ENCODE peak calls at places on chromosomes 5 and 9, in seven cellular contexts. One of them, this sample, is unnamed.
A peak's percentile ranks its signal among the peaks of the same experiment; 100 is the strongest.

GRCh38 chr5:1510631-1511030 is 13.1 kb downstream of the LPCAT1 start:
- DNase-seq in endothelial cell of umbilical vein: no peak
- DNase-seq in cardiac muscle cell: no peak
- DNase-seq in fibroblast of lung: no peak
- DNase-seq in OCI-LY7: no peak
- DNase-seq in BJ: no peak
- DNase-seq in GM12865: no peak
- DNase-seq in this sample: no peak

GRCh38 chr9:80784647-80785046 is 904.7 kb downstream of the TLE1 start:
- DNase-seq in BJ: no peak
- DNase-seq in fibroblast of lung: no peak
- DNase-seq in GM12865: no peak
- DNase-seq in endothelial cell of umbilical vein: no peak
- DNase-seq in cardiac muscle cell: no peak
- DNase-seq in OCI-LY7: no peak
- DNase-seq in this sample: no peak

GRCh38 chr9:81748091-81748490 is 58.7 kb upstream of the TLE1 start:
- DNase-seq in OCI-LY7: no peak
- DNase-seq in endothelial cell of umbilical vein: no peak
- DNase-seq in cardiac muscle cell: no peak
- DNase-seq in fibroblast of lung: no peak
- DNase-seq in BJ: no peak
- DNase-seq in GM12865: no peak
- DNase-seq in this sample: no peak

GRCh38 chr5:168022761-168023160 is 268.7 kb upstream of the WWC1 start:
- DNase-seq in cardiac muscle cell: no peak
- DNase-seq in GM12865: no peak
- DNase-seq in OCI-LY7: no peak
- DNase-seq in endothelial cell of umbilical vein: no peak
- DNase-seq in BJ: no peak
- DNase-seq in fibroblast of lung: no peak
- DNase-seq in this sample: no peak

GRCh38 chr5:60883229-60883628 is 39.2 kb upstream of the ELOVL7 start:
- DNase-seq in BJ: no peak
- DNase-seq in OCI-LY7: peak; percentile 2
- DNase-seq in GM12865: peak; percentile 13
- DNase-seq in endothelial cell of umbilical vein: no peak
- DNase-seq in fibroblast of lung: peak; percentile 4
- DNase-seq in cardiac muscle cell: no peak
- DNase-seq in this sample: peak; percentile 8

GRCh38 chr9:124617477-124618141 is 110.4 kb upstream of the NR5A1 start:
- DNase-seq in fibroblast of lung: peak; percentile 82
- DNase-seq in GM12865: peak; percentile 89
- DNase-seq in BJ: no peak
- DNase-seq in OCI-LY7: peak; percentile 76
- DNase-seq in cardiac muscle cell: peak; percentile 83
- DNase-seq in endothelial cell of umbilical vein: peak; percentile 75
- DNase-seq in this sample: peak; percentile 69

GRCh38 chr9:969693-970309 is 6.7 kb upstream of the DMRT3 start:
- DNase-seq in BJ: no peak
- DNase-seq in cardiac muscle cell: no peak
- DNase-seq in endothelial cell of umbilical vein: no peak
- DNase-seq in GM12865: no peak
- DNase-seq in OCI-LY7: no peak
- DNase-seq in fibroblast of lung: no peak
- DNase-seq in this sample: no peak

GRCh38 chr5:34658023-34658422 is 1.9 kb downstream of the RAI14 start:
- DNase-seq in cardiac muscle cell: no peak
- DNase-seq in endothelial cell of umbilical vein: no peak
- DNase-seq in OCI-LY7: no peak
- DNase-seq in BJ: no peak
- DNase-seq in GM12865: no peak
- DNase-seq in fibroblast of lung: no peak
- DNase-seq in this sample: no peak

GRCh38 chr5:78920604-78921003 is 64.5 kb downstream of the ARSB start:
- DNase-seq in cardiac muscle cell: peak; percentile 63
- DNase-seq in GM12865: no peak
- DNase-seq in OCI-LY7: peak; percentile 43
- DNase-seq in BJ: no peak
- DNase-seq in endothelial cell of umbilical vein: no peak
- DNase-seq in fibroblast of lung: peak; percentile 74
- DNase-seq in this sample: no peak

GRCh38 chr9:136587145-136587943 is 41.5 kb upstream of the NOTCH1 start:
- DNase-seq in BJ: no peak
- DNase-seq in cardiac muscle cell: peak; percentile 49
- DNase-seq in OCI-LY7: no peak
- DNase-seq in GM12865: no peak
- DNase-seq in endothelial cell of umbilical vein: peak; percentile 44
- DNase-seq in fibroblast of lung: peak; percentile 67
- DNase-seq in this sample: no peak

GRCh38 chr9:22208846-22209585 is 199.9 kb upstream of the CDKN2B start:
- DNase-seq in GM12865: no peak
- DNase-seq in endothelial cell of umbilical vein: no peak
- DNase-seq in OCI-LY7: no peak
- DNase-seq in BJ: no peak
- DNase-seq in cardiac muscle cell: no peak
- DNase-seq in fibroblast of lung: peak; percentile 43
- DNase-seq in this sample: no peak

GRCh38 chr5:123097871-123098735 is 9.1 kb downstream of the PRDM6 start:
- DNase-seq in OCI-LY7: no peak
- DNase-seq in cardiac muscle cell: no peak
- DNase-seq in endothelial cell of umbilical vein: no peak
- DNase-seq in BJ: no peak
- DNase-seq in GM12865: no peak
- DNase-seq in fibroblast of lung: no peak
- DNase-seq in this sample: no peak

GRCh38 chr5:181181650-181182565 is 23.1 kb downstream of the TRIM7 start:
- DNase-seq in endothelial cell of umbilical vein: peak; percentile 77
- DNase-seq in fibroblast of lung: peak; percentile 78
- DNase-seq in GM12865: peak; percentile 89
- DNase-seq in OCI-LY7: peak; percentile 87
- DNase-seq in cardiac muscle cell: peak; percentile 83
- DNase-seq in BJ: no peak
- DNase-seq in this sample: peak; percentile 64

GRCh38 chr9:2427016-2427891 is 194.3 kb upstream of the VLDLR start:
- DNase-seq in OCI-LY7: no peak
- DNase-seq in fibroblast of lung: no peak
- DNase-seq in cardiac muscle cell: no peak
- DNase-seq in GM12865: no peak
- DNase-seq in endothelial cell of umbilical vein: no peak
- DNase-seq in BJ: no peak
- DNase-seq in this sample: no peak

DNA sequence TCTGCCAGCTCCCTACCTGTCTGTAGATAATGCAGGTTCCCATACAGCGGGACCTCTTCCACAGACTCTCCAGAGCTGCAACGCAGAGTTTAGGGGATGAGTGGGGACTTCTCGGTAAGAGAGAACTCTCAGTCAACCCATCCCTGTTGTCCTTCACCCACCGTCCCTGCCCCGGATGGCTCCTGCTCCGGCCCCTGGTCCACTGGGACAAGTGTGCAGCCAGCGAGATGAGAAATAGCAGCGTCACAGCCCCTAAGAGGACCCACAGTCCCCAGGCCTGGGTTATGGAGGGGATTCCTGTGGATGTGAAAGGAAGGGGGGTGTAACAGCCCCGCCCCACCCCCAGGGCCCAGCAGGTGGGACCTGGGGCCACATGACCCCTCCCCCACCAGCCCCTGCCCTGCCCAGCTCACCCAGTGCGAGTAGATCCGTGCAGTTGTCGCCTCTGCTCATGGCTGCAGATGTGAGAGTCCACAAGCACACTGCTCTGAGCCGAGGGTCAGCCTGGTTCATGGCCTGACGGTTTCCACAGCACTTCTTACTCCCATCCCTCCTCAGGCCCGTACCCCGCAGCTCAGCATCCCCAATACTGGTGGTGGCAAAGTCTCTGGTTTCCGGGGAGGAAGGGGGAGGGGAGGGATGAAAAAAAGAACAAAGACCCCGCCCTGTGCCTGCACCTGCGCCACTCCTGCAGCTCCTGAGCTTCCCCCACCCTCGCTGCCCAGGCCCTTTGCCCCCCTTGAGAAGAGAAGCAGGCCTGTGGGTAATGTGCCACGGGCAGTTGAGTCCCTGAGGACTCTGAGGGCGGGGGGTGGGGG is at the start of gene SIT1:
- DNase-seq in fibroblast of lung: no peak
- DNase-seq in BJ: no peak
- DNase-seq in cardiac muscle cell: no peak
- DNase-seq in OCI-LY7: peak; percentile 82
- DNase-seq in GM12865: peak; percentile 57
- DNase-seq in endothelial cell of umbilical vein: no peak
- DNase-seq in this sample: peak; percentile 75
- H3K4me3 ChIP-seq in fibroblast of lung: no peak within 1 kb of the TSS
- H3K4me3 ChIP-seq in BJ: no peak within 1 kb of the TSS
- H3K4me3 ChIP-seq in cardiac muscle cell: no peak within 1 kb of the TSS
- H3K4me3 ChIP-seq in OCI-LY7: peak within 1 kb of the TSS; percentile 92
- H3K4me3 ChIP-seq in GM12865: peak within 1 kb of the TSS; percentile 78
- H3K4me3 ChIP-seq in endothelial cell of umbilical vein: no peak within 1 kb of the TSS
- H3K4me3 ChIP-seq in this sample: peak within 1 kb of the TSS; percentile 93

DNA sequence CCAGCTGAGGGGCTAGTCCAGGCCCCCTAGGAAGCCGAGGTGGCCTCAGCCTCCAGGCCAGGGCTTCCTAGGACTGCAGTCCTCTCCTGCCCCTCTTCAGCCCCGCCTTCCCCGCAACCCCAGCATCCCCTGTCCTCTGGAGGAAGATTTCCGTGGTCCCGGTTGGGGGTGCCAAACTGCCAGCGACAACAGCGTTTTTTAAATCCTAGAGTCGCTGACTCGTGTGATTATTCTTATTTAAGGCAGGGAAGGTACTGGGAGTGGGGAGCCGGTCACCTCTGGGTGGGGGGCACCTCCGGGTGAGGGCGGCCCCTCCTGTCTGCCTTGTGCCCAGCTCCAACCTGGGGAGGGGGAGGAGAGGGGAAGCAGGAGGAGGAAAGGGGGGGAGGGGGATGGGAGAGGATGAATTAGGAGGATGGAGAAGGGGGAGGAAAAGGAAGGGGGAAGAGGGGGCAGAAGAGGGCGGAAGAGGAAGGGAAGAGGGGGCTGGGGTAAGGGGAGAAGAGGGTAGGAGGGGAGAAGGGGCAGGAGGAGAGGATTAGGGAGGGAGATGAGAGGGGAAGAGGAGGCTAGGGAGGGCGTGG is 173.1 kb upstream of the IER5L start:
- DNase-seq in OCI-LY7: no peak
- DNase-seq in cardiac muscle cell: peak; percentile 49
- DNase-seq in endothelial cell of umbilical vein: no peak
- DNase-seq in BJ: no peak
- DNase-seq in GM12865: no peak
- DNase-seq in fibroblast of lung: peak; percentile 36
- DNase-seq in this sample: no peak
- H3K4me3 ChIP-seq in OCI-LY7: no peak overlapping the region
- H3K4me3 ChIP-seq in cardiac muscle cell: no peak overlapping the region
- H3K4me3 ChIP-seq in endothelial cell of umbilical vein: no peak overlapping the region
- H3K4me3 ChIP-seq in BJ: no peak overlapping the region
- H3K4me3 ChIP-seq in GM12865: no peak overlapping the region
- H3K4me3 ChIP-seq in fibroblast of lung: no peak overlapping the region
- H3K4me3 ChIP-seq in this sample: no peak overlapping the region

GRCh38 chr9:113525208-113525607 is 61.7 kb downstream of the RGS3 start:
- DNase-seq in GM12865: no peak
- DNase-seq in fibroblast of lung: no peak
- DNase-seq in endothelial cell of umbilical vein: no peak
- DNase-seq in BJ: no peak
- DNase-seq in OCI-LY7: no peak
- DNase-seq in cardiac muscle cell: no peak
- DNase-seq in this sample: no peak

GRCh38 chr9:113522858-113523257 is 59.3 kb downstream of the RGS3 start:
- DNase-seq in GM12865: no peak
- DNase-seq in endothelial cell of umbilical vein: no peak
- DNase-seq in fibroblast of lung: no peak
- DNase-seq in OCI-LY7: no peak
- DNase-seq in cardiac muscle cell: no peak
- DNase-seq in BJ: no peak
- DNase-seq in this sample: no peak

GRCh38 chr9:113524460-113524859 is 60.9 kb downstream of the RGS3 start:
- DNase-seq in endothelial cell of umbilical vein: no peak
- DNase-seq in OCI-LY7: no peak
- DNase-seq in cardiac muscle cell: no peak
- DNase-seq in GM12865: no peak
- DNase-seq in BJ: no peak
- DNase-seq in fibroblast of lung: no peak
- DNase-seq in this sample: no peak

GRCh38 chr9:113522419-113522818 is 58.9 kb downstream of the RGS3 start:
- DNase-seq in OCI-LY7: no peak
- DNase-seq in BJ: no peak
- DNase-seq in cardiac muscle cell: no peak
- DNase-seq in endothelial cell of umbilical vein: no peak
- DNase-seq in GM12865: no peak
- DNase-seq in fibroblast of lung: no peak
- DNase-seq in this sample: no peak

DNA sequence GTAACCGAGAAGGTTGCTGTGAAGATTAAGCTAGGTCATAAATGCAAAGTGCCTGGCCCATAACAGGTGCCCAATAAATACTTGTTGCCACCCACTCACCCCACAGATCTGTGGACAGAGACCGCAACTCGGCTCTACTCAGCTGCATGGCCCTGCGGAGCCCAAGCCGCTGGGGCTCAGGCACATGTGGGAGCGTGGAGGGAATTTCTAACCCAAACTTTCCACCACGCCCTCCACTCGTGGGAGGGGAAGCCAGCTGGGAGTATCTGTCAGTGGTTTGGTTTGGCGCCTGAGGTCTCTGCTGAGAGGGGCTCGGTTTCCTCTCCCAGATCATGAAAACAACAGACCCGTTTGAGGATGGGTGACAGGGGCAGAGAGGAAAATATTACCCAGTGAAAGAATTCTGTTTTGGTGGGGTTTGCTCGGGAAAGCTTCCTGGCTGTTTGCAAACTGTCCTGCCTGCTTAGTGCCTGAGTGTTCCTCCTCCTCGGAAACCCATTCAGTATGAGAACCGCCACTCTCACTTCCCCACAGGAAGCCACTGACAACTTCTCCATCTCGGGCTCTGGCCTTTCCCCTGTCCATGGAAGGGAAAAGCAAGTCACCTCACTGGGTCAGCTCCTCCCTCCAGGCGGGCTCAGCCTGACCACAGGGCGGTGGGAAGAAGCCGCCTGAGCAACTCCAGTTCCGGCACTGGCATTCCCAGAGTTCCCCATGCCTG is 60.1 kb downstream of the RGS3 start:
- DNase-seq in GM12865: peak; percentile 91
- DNase-seq in fibroblast of lung: no peak
- DNase-seq in endothelial cell of umbilical vein: peak; percentile 85
- DNase-seq in cardiac muscle cell: no peak
- DNase-seq in BJ: no peak
- DNase-seq in OCI-LY7: peak; percentile 73
- DNase-seq in this sample: peak; percentile 66
- H3K4me3 ChIP-seq in GM12865: peak overlapping the region; percentile 65
- H3K4me3 ChIP-seq in fibroblast of lung: no peak overlapping the region
- H3K4me3 ChIP-seq in endothelial cell of umbilical vein: no peak overlapping the region
- H3K4me3 ChIP-seq in cardiac muscle cell: no peak overlapping the region
- H3K4me3 ChIP-seq in BJ: no peak overlapping the region
- H3K4me3 ChIP-seq in OCI-LY7: peak overlapping the region; percentile 57
- H3K4me3 ChIP-seq in this sample: peak overlapping the region; percentile 17

DNA sequence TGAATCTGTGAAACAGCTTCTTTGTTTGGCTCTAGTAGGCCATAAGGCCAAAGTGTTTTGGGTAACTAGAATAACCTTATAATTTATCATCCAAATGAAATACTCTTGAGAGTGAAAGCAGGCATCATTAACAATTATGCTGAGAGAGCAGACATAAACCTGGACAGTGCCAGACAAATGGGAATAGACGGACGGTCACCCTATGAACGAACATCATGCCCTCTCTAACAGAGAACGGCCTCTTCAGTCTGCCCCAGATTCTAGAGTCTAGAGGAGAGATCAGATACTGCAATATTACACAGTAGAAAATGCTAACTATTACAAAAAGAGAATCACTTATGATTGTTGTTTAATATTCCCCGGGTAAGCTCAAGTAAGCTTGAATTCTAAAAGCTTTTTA is 68.5 kb downstream of the APBA1 start:
- DNase-seq in endothelial cell of umbilical vein: no peak
- DNase-seq in GM12865: no peak
- DNase-seq in OCI-LY7: no peak
- DNase-seq in fibroblast of lung: no peak
- DNase-seq in BJ: no peak
- DNase-seq in cardiac muscle cell: no peak
- DNase-seq in this sample: no peak
- H3K4me3 ChIP-seq in endothelial cell of umbilical vein: no peak overlapping the region
- H3K4me3 ChIP-seq in GM12865: no peak overlapping the region
- H3K4me3 ChIP-seq in OCI-LY7: no peak overlapping the region
- H3K4me3 ChIP-seq in fibroblast of lung: no peak overlapping the region
- H3K4me3 ChIP-seq in BJ: no peak overlapping the region
- H3K4me3 ChIP-seq in cardiac muscle cell: no peak overlapping the region
- H3K4me3 ChIP-seq in this sample: no peak overlapping the region

This sample was measured in Jurkat, Clone E6-1.